ENCODE peak calls at places on chromosomes 11 and 22, in five cellular contexts. One of them, this sample, is unnamed. For H3K4me1, the result is how much of the 10 kb centered on the place peaks cover.

GRCh38 chr22:39567135-39567946 is 3.2 kb upstream of the CACNA1I start:
- DNase-seq in CD8-positive, alpha-beta T cell: peak
- DNase-seq in tibial nerve: no peak
- DNase-seq in H9: no peak
- DNase-seq in upper lobe of right lung: no peak
- DNase-seq in this sample: peak

GRCh38 chr11:35077709-35078695 is 61.0 kb upstream of the CD44 start:
- DNase-seq in H9: no peak
- DNase-seq in upper lobe of right lung: no peak
- DNase-seq in tibial nerve: no peak
- DNase-seq in CD8-positive, alpha-beta T cell: peak
- DNase-seq in this sample: peak

GRCh38 chr22:47199261-47199948 is 437.0 kb downstream of the TBC1D22A start:
- DNase-seq in tibial nerve: peak
- DNase-seq in H9: peak
- DNase-seq in CD8-positive, alpha-beta T cell: peak
- DNase-seq in upper lobe of right lung: peak
- DNase-seq in this sample: no peak

GRCh38 chr11:77202941-77203900 is 75.2 kb downstream of the MYO7A start:
- DNase-seq in upper lobe of right lung: peak
- DNase-seq in H9: peak
- DNase-seq in CD8-positive, alpha-beta T cell: no peak
- DNase-seq in tibial nerve: no peak
- DNase-seq in this sample: peak

GRCh38 chr11:416051-416756 is 1.4 kb upstream of the SIGIRR start:
- DNase-seq in H9: no peak
- DNase-seq in CD8-positive, alpha-beta T cell: no peak
- DNase-seq in tibial nerve: no peak
- DNase-seq in upper lobe of right lung: no peak
- DNase-seq in this sample: no peak

GRCh38 chr11:131845255-131845654 is 474.8 kb downstream of the NTM start:
- DNase-seq in tibial nerve: no peak
- DNase-seq in upper lobe of right lung: no peak
- DNase-seq in H9: no peak
- DNase-seq in CD8-positive, alpha-beta T cell: no peak
- DNase-seq in this sample: no peak

GRCh38 chr11:8739309-8739793 is 56.8 kb downstream of the RPL27A start:
- DNase-seq in H9: no peak
- DNase-seq in tibial nerve: no peak
- DNase-seq in upper lobe of right lung: no peak
- DNase-seq in CD8-positive, alpha-beta T cell: no peak
- DNase-seq in this sample: no peak

GRCh38 chr11:111283945-111284481 is 14.3 kb upstream of the POU2AF3 start:
- DNase-seq in upper lobe of right lung: no peak
- DNase-seq in tibial nerve: peak
- DNase-seq in CD8-positive, alpha-beta T cell: no peak
- DNase-seq in H9: peak
- DNase-seq in this sample: no peak

GRCh38 chr11:77096591-77097019 is 6.0 kb upstream of the OMP start:
- DNase-seq in CD8-positive, alpha-beta T cell: no peak
- DNase-seq in upper lobe of right lung: peak
- DNase-seq in tibial nerve: no peak
- DNase-seq in H9: no peak
- DNase-seq in this sample: no peak

GRCh38 chr11:35554491-35555237 is 29.2 kb upstream of the PAMR1 start:
- DNase-seq in upper lobe of right lung: no peak
- DNase-seq in CD8-positive, alpha-beta T cell: no peak
- DNase-seq in H9: no peak
- DNase-seq in tibial nerve: no peak
- DNase-seq in this sample: no peak

GRCh38 chr22:45686842-45687241 is 15.2 kb downstream of the ATXN10 start:
- DNase-seq in CD8-positive, alpha-beta T cell: no peak
- DNase-seq in H9: no peak
- DNase-seq in upper lobe of right lung: no peak
- DNase-seq in tibial nerve: no peak
- DNase-seq in this sample: no peak

GRCh38 chr22:45689195-45689594 is 17.6 kb downstream of the ATXN10 start:
- DNase-seq in tibial nerve: no peak
- DNase-seq in upper lobe of right lung: no peak
- DNase-seq in H9: no peak
- DNase-seq in CD8-positive, alpha-beta T cell: no peak
- DNase-seq in this sample: no peak

GRCh38 chr22:45686004-45686403 is 14.4 kb downstream of the ATXN10 start:
- DNase-seq in H9: no peak
- DNase-seq in CD8-positive, alpha-beta T cell: no peak
- DNase-seq in upper lobe of right lung: no peak
- DNase-seq in tibial nerve: no peak
- DNase-seq in this sample: no peak

GRCh38 chr22:45690008-45690407 is 18.4 kb downstream of the ATXN10 start:
- DNase-seq in H9: no peak
- DNase-seq in CD8-positive, alpha-beta T cell: no peak
- DNase-seq in tibial nerve: no peak
- DNase-seq in upper lobe of right lung: no peak
- DNase-seq in this sample: no peak

GRCh38 chr22:45688606-45689080 is 17.0 kb downstream of the ATXN10 start:
- DNase-seq in upper lobe of right lung: no peak
- DNase-seq in tibial nerve: no peak
- DNase-seq in H9: no peak
- DNase-seq in CD8-positive, alpha-beta T cell: no peak
- DNase-seq in this sample: no peak
- H3K4me1 ChIP-seq in upper lobe of right lung: half or more
- H3K4me1 ChIP-seq in tibial nerve: under half
- H3K4me1 ChIP-seq in H9: under half
- H3K4me1 ChIP-seq in CD8-positive, alpha-beta T cell: under half
- H3K4me1 ChIP-seq in this sample: under half

GRCh38 chr11:120126543-120126942 is 11.4 kb downstream of the TRIM29 start:
- DNase-seq in tibial nerve: no peak
- DNase-seq in CD8-positive, alpha-beta T cell: no peak
- DNase-seq in upper lobe of right lung: peak
- DNase-seq in H9: no peak
- DNase-seq in this sample: no peak

GRCh38 chr11:120125509-120125908 is 12.4 kb downstream of the TRIM29 start:
- DNase-seq in tibial nerve: no peak
- DNase-seq in upper lobe of right lung: peak
- DNase-seq in CD8-positive, alpha-beta T cell: no peak
- DNase-seq in H9: no peak
- DNase-seq in this sample: no peak

GRCh38 chr11:120128392-120129172 is 9.3 kb downstream of the TRIM29 start:
- DNase-seq in CD8-positive, alpha-beta T cell: no peak
- DNase-seq in tibial nerve: peak
- DNase-seq in H9: no peak
- DNase-seq in upper lobe of right lung: peak
- DNase-seq in this sample: no peak

GRCh38 chr11:120125005-120125404 is 12.9 kb downstream of the TRIM29 start:
- DNase-seq in CD8-positive, alpha-beta T cell: no peak
- DNase-seq in tibial nerve: no peak
- DNase-seq in H9: no peak
- DNase-seq in upper lobe of right lung: no peak
- DNase-seq in this sample: no peak

GRCh38 chr11:120127236-120127635 is 10.7 kb downstream of the TRIM29 start:
- DNase-seq in upper lobe of right lung: peak
- DNase-seq in tibial nerve: no peak
- DNase-seq in H9: no peak
- DNase-seq in CD8-positive, alpha-beta T cell: no peak
- DNase-seq in this sample: no peak
- H3K4me1 ChIP-seq in upper lobe of right lung: under half
- H3K4me1 ChIP-seq in tibial nerve: under half
- H3K4me1 ChIP-seq in H9: under half
- H3K4me1 ChIP-seq in CD8-positive, alpha-beta T cell: under half
- H3K4me1 ChIP-seq in this sample: under half

DNA sequence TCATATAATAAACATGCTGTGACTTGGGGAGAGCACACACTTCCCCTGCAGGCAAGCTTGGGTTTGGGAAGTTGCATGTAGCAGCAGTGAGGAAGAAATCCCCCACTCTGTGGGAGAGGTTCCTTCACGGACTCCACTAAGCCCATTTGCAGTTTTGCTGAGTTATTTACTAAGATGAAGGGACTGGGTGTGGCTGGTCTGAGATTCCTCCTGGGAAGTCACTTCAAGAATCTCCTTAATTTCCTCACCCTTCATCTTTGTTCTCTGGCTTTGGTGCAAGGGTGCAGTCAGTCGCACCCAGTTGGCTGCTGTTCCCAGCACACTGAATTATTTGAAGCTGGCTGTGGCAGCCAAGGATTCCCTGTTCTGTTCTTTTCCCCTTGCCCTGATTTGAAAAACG is 104.8 kb downstream of the ARFGAP2 start:
- DNase-seq in tibial nerve: peak
- DNase-seq in H9: no peak
- DNase-seq in CD8-positive, alpha-beta T cell: no peak
- DNase-seq in upper lobe of right lung: no peak
- DNase-seq in this sample: no peak
- H3K4me1 ChIP-seq in tibial nerve: under half
- H3K4me1 ChIP-seq in H9: under half
- H3K4me1 ChIP-seq in CD8-positive, alpha-beta T cell: under half
- H3K4me1 ChIP-seq in upper lobe of right lung: under half
- H3K4me1 ChIP-seq in this sample: under half

DNA sequence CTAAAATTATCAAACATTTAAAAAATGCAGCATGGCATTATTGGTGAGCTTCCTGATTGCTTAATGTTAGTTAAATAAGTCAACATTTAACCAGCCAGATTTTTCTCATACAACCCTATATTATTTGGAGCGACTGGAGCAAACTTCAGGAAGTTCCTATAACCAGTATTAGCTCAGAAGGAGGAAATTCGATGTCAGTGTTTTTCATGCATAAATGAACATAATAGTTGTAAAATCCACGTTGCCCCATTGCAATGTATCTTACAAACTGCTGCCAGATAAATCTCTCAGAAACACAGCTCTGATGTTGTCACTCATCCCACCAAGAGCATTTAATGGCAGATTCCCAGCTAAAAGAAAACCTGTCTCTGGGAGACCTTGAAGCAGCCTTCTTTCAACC is 278.5 kb downstream of the CASP12 start:
- DNase-seq in tibial nerve: no peak
- DNase-seq in CD8-positive, alpha-beta T cell: no peak
- DNase-seq in upper lobe of right lung: no peak
- DNase-seq in H9: no peak
- DNase-seq in this sample: no peak
- H3K4me1 ChIP-seq in tibial nerve: under half
- H3K4me1 ChIP-seq in CD8-positive, alpha-beta T cell: under half
- H3K4me1 ChIP-seq in upper lobe of right lung: under half
- H3K4me1 ChIP-seq in H9: under half
- H3K4me1 ChIP-seq in this sample: under half

GRCh38 chr22:29203883-29204282 is 1.8 kb upstream of the EMID1 start:
- DNase-seq in CD8-positive, alpha-beta T cell: no peak
- DNase-seq in upper lobe of right lung: no peak
- DNase-seq in H9: no peak
- DNase-seq in tibial nerve: no peak
- DNase-seq in this sample: peak

GRCh38 chr22:29201722-29202230 is 3.9 kb upstream of the EMID1 start:
- DNase-seq in H9: no peak
- DNase-seq in tibial nerve: no peak
- DNase-seq in upper lobe of right lung: no peak
- DNase-seq in CD8-positive, alpha-beta T cell: no peak
- DNase-seq in this sample: no peak

GRCh38 chr22:29203456-29203855 is 2.2 kb upstream of the EMID1 start:
- DNase-seq in upper lobe of right lung: no peak
- DNase-seq in tibial nerve: no peak
- DNase-seq in CD8-positive, alpha-beta T cell: no peak
- DNase-seq in H9: no peak
- DNase-seq in this sample: no peak

GRCh38 chr22:29200901-29201300 is 4.8 kb upstream of the EMID1 start:
- DNase-seq in H9: no peak
- DNase-seq in upper lobe of right lung: no peak
- DNase-seq in CD8-positive, alpha-beta T cell: no peak
- DNase-seq in tibial nerve: no peak
- DNase-seq in this sample: no peak

GRCh38 chr22:29202231-29203192 is 3.2 kb upstream of the EMID1 start:
- DNase-seq in CD8-positive, alpha-beta T cell: peak
- DNase-seq in upper lobe of right lung: no peak
- DNase-seq in H9: peak
- DNase-seq in tibial nerve: peak
- DNase-seq in this sample: peak
- H3K4me1 ChIP-seq in CD8-positive, alpha-beta T cell: under half
- H3K4me1 ChIP-seq in upper lobe of right lung: under half
- H3K4me1 ChIP-seq in H9: under half
- H3K4me1 ChIP-seq in tibial nerve: under half
- H3K4me1 ChIP-seq in this sample: half or more

GRCh38 chr11:47413908-47414684 is 5.7 kb downstream of the SLC39A13 start:
- DNase-seq in upper lobe of right lung: peak
- DNase-seq in CD8-positive, alpha-beta T cell: no peak
- DNase-seq in H9: no peak
- DNase-seq in tibial nerve: no peak
- DNase-seq in this sample: no peak
- H3K4me1 ChIP-seq in upper lobe of right lung: under half
- H3K4me1 ChIP-seq in CD8-positive, alpha-beta T cell: under half
- H3K4me1 ChIP-seq in H9: under half
- H3K4me1 ChIP-seq in tibial nerve: under half
- H3K4me1 ChIP-seq in this sample: under half

GRCh38 chr11:64007160-64007628 is 21.0 kb downstream of the OTUB1 start:
- DNase-seq in tibial nerve: no peak
- DNase-seq in H9: peak
- DNase-seq in upper lobe of right lung: no peak
- DNase-seq in CD8-positive, alpha-beta T cell: no peak
- DNase-seq in this sample: no peak

GRCh38 chr11:64005691-64006090 is 19.5 kb downstream of the OTUB1 start:
- DNase-seq in tibial nerve: no peak
- DNase-seq in CD8-positive, alpha-beta T cell: no peak
- DNase-seq in H9: no peak
- DNase-seq in upper lobe of right lung: no peak
- DNase-seq in this sample: no peak

GRCh38 chr11:64007629-64008282 is 21.5 kb downstream of the OTUB1 start:
- DNase-seq in CD8-positive, alpha-beta T cell: no peak
- DNase-seq in H9: peak
- DNase-seq in upper lobe of right lung: peak
- DNase-seq in tibial nerve: peak
- DNase-seq in this sample: no peak

GRCh38 chr11:64004590-64004984 is 18.3 kb downstream of the OTUB1 start:
- DNase-seq in CD8-positive, alpha-beta T cell: no peak
- DNase-seq in upper lobe of right lung: no peak
- DNase-seq in H9: no peak
- DNase-seq in tibial nerve: no peak
- DNase-seq in this sample: no peak

DNA sequence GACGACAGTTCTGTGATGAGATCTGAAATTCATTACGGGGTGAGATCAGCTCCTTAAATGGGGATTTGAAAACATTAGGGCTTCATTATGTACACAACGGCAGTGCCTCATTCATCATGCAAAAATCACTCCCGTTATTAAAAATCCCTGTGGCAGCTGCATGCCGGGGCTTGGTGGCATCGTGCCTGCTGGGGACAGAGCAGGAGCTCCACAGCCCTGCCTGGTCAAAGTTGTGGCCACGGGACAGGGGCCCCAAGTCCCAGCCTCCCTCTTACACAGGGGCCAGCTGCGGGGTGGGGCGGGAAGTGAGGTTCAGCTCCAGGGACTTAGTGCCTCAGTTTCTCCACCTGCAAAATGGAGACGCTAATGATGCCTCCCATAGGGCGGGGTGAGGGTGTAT is 20.2 kb downstream of the OTUB1 start:
- DNase-seq in upper lobe of right lung: no peak
- DNase-seq in H9: no peak
- DNase-seq in tibial nerve: no peak
- DNase-seq in CD8-positive, alpha-beta T cell: no peak
- DNase-seq in this sample: no peak
- H3K4me1 ChIP-seq in upper lobe of right lung: under half
- H3K4me1 ChIP-seq in H9: under half
- H3K4me1 ChIP-seq in tibial nerve: under half
- H3K4me1 ChIP-seq in CD8-positive, alpha-beta T cell: under half
- H3K4me1 ChIP-seq in this sample: under half